ENCODE peak calls at places on chromosomes 11 and 22, in four cellular contexts. F, K, T and N are unnamed samples.
A peak's percentile ranks its signal among the peaks of the same experiment; 100 is the strongest.

GRCh38 chr22:50416996-50417395 is 57.8 kb downstream of the SBF1 start:
- DNase-seq in F (no peak), K (no peak), T (no peak), N (no peak)

GRCh38 chr11:64048042-64048854 is 12.5 kb downstream of the FLRT1 start:
- DNase-seq in F (no peak), K (no peak), T (no peak), N (no peak)

GRCh38 chr22:24161909-24162308 is 19.4 kb upstream of the SUSD2 start:
- DNase-seq in F (no peak), K (no peak), T (no peak), N (no peak)

GRCh38 chr22:40746428-40747220 is 67.3 kb downstream of the MCHR1 start:
- DNase-seq in F (no peak), K (no peak), T (no peak), N (no peak)

GRCh38 chr22:24723111-24723510 is 51.4 kb downstream of the PIWIL3 start:
- DNase-seq in F (no peak), K (no peak), T (no peak), N (no peak)

GRCh38 chr22:42915980-42916765 is 59.1 kb upstream of the ARFGAP3 start:
- DNase-seq in F (no peak), K (no peak), T (no peak), N (no peak)

GRCh38 chr11:62546244-62546936 is at the start of gene AHNAK:
- DNase-seq in F (peak; percentile 85), K (peak; percentile 74), T (no peak), N (peak; percentile 50)

GRCh38 chr11:129696309-129696989 is 119.2 kb upstream of the TMEM45B start:
- DNase-seq in F (no peak), K (no peak), T (no peak), N (no peak)

GRCh38 chr22:40666151-40666848 is 13.0 kb upstream of the MCHR1 start:
- DNase-seq in F (peak; percentile 50), K (no peak), T (peak; percentile 84), N (peak; percentile 91)

GRCh38 chr22:41048791-41049717 is 43.3 kb upstream of the EP300 start:
- DNase-seq in F (peak; percentile 73), K (peak; percentile 68), T (peak; percentile 79), N (peak; percentile 77)

GRCh38 chr11:76339217-76339616 is 41.7 kb downstream of the THAP12 start:
- DNase-seq in F (no peak), K (no peak), T (peak; percentile 8), N (peak; percentile 43)

GRCh38 chr11:91717169-91717568 is 507.4 kb upstream of the FAT3 start:
- DNase-seq in F (no peak), K (no peak), T (no peak), N (no peak)

GRCh38 chr11:83156996-83157754 is at the start of gene PCF11:
- DNase-seq in F (no peak), K (no peak), T (no peak), N (no peak)

GRCh38 chr11:4103269-4103668 is 8.7 kb downstream of the RRM1 start:
- DNase-seq in F (no peak), K (no peak), T (no peak), N (no peak)

GRCh38 chr22:19579113-19579811 is 55.1 kb upstream of the CLDN5 start:
- DNase-seq in F (no peak), K (peak; percentile 9), T (no peak), N (no peak)

GRCh38 chr11:113249491-113249763 is 65.0 kb upstream of the TTC12 start:
- DNase-seq in F (no peak), K (no peak), T (no peak), N (no peak)
- TF ChIP-seq CTCF in F (no peak), K (peak; percentile 42), T (peak; percentile 22), N (no peak)

GRCh38 chr11:66327171-66328035 is 8.8 kb downstream of the RIN1 start:
- DNase-seq in F (no peak), K (peak; percentile 71), T (no peak), N (peak; percentile 59)
- H3K4me3 ChIP-seq in F (no peak overlapping the region), K (no peak overlapping the region), T (no peak overlapping the region), N (no peak overlapping the region)

DNA sequence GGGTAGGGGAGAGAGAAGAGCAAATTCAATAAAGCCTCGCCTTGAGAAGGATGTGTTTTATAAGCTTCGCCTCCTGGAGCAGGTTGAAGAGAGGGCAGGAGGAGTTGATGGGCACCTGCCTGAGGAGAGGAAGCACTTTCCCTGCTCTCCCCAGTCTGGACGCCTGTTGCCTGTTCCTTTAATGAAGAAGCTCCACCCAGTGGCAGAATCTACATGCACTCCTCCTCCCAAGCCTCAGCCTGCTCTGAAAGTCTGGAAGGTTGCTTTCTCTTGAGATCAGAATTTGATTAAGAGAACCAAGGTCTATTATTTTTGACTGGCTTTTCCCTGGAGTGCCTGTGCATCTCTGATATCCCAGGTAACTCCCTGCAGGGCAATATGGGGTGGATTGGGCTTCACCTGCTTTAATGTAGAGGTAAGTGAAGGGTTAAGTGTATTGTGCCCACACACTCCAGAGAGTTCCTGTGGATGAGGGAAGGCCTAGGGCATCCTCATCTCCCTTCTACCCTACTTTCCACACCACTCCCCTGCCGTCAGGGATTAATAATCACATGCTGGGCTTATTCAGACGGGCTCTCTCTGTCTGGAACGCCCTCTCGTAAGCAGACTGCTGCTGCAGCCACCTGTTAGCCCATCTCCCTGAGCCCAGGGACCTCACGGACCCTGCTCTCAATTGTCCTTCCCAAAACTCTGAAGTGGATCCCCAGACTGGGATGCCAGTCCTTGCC is 22.3 kb downstream of the NTM start:
- DNase-seq in F (no peak), K (peak; percentile 2), T (no peak), N (no peak)
- TF ChIP-seq CTCF in F (no peak), K (peak; percentile 27), T (no peak), N (no peak)

DNA sequence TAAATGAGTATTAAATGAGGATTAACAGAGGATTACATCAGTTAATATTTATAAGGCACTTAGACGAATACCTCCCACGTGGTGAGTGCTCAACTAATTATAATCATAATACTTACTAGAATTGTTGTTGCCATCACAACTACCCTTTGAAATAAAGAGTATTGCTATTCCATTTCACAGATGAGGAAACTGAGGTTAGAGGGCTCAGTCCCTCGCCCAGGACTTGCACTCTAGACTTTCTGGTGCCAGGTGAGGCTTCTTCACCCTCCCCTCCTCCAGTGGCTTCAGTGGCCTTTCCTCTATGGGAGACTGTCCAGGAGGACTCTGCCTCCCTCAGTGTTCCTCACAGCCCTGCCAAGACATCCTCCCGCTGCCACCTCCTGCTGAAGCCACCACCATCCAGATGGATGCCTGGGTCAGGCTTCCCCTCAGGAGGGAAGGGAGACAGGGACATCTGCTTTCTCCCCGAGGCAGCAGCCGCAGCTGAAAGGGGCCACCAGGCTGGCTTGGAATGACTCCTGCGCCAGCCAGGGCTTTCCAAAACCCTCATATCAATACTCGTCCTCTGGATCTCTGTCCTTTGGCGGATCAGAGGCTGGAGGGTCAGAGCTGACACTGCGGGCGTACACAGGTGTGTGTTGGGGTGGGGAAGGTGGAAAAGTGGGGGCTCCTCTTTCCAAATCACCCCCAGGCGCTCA is 580.1 kb downstream of the BUD13 start:
- DNase-seq in F (no peak), K (no peak), T (no peak), N (no peak)
- H3K4me3 ChIP-seq in F (peak overlapping the region; percentile 41), K (peak overlapping the region; percentile 46), T (no peak overlapping the region), N (no peak overlapping the region)

GRCh38 chr11:115456019-115456418 is 48.2 kb downstream of the CADM1 start:
- DNase-seq in F (no peak), K (no peak), T (no peak), N (no peak)

GRCh38 chr11:115462757-115463156 is 41.5 kb downstream of the CADM1 start:
- DNase-seq in F (no peak), K (no peak), T (no peak), N (no peak)

GRCh38 chr11:115458877-115459276 is 45.3 kb downstream of the CADM1 start:
- DNase-seq in F (no peak), K (no peak), T (no peak), N (no peak)

GRCh38 chr11:115462004-115462541 is 42.1 kb downstream of the CADM1 start:
- DNase-seq in F (no peak), K (no peak), T (no peak), N (no peak)

GRCh38 chr11:115459563-115459962 is 44.7 kb downstream of the CADM1 start:
- DNase-seq in F (no peak), K (peak; percentile 64), T (peak; percentile 10), N (no peak)
- TF ChIP-seq CTCF in F (no peak), K (no peak), T (no peak), N (no peak)

GRCh38 chr11:6554828-6555706 is 48.3 kb downstream of the RRP8 start:
- DNase-seq in F (no peak), K (no peak), T (no peak), N (no peak)
- H3K4me3 ChIP-seq in F (no peak overlapping the region), K (no peak overlapping the region), T (no peak overlapping the region), N (no peak overlapping the region)

DNA sequence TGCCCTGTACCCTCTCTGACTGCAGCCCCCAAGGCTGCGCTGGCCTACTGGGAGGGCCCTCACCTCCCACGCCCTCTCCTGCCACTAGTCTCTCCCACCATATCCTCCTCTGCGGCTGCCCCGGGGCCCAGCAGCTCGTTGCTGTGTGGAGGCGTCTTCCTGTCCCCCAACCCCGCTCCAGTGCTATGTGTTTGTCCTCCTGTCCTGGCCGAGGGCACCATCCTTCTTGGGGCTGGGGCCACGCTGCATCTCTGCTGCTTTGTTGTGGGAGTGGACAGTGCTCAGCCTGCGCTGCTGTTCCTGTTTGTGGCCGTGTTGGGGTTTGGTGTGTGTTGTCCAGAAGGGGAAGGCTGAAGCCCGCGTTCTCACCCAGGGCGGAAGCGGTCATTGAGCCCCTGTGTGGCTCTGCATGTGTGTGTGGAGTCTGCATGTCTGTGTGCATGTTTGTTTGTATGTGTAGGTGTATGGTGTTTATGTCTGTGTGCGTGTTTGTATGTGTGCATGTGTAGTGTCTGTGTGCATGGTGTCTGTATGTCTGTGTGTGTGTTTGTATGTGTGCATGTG is 15.7 kb downstream of the TPCN2 start:
- DNase-seq in F (no peak), K (no peak), T (no peak), N (no peak)
- TF ChIP-seq CTCF in F (no peak), K (no peak), T (no peak), N (no peak)

GRCh38 chr11:73470036-73470624 is 93.9 kb downstream of the RELT start:
- DNase-seq in F (no peak), K (no peak), T (no peak), N (no peak)

GRCh38 chr11:73468590-73469161 is 92.5 kb downstream of the RELT start:
- DNase-seq in F (no peak), K (no peak), T (no peak), N (no peak)

GRCh38 chr11:73466643-73467042 is 90.4 kb downstream of the RELT start:
- DNase-seq in F (no peak), K (no peak), T (no peak), N (no peak)

GRCh38 chr11:73467505-73467904 is 91.3 kb downstream of the RELT start:
- DNase-seq in F (no peak), K (no peak), T (no peak), N (no peak)

DNA sequence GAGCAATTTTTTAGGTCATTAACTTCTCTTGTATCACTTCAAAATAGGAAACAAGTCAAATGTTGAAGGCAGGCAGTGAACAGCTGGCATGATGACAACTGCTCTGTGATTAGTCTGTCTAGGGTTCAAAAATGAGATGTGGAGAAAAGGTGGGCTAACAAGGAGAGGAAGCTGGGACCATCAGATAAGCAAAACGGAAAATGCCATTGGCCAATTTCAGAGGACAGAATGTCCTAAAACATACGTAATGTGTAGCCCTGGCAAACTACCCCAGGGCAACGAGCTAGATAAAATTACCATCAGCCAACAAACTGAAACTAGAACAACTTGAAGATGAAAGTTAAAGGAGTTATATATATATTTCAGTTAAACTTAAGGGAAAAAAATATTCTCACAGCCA is 93.2 kb downstream of the RELT start:
- DNase-seq in F (no peak), K (no peak), T (no peak), N (no peak)
- H3K4me3 ChIP-seq in F (no peak overlapping the region), K (no peak overlapping the region), T (no peak overlapping the region), N (no peak overlapping the region)